ENCODE peak calls at places on chromosomes 4 and X, in four cellular contexts. U, V, W and O are unnamed samples.

GRCh38 chr4:122099896-122100295 is 52.2 kb upstream of the BLTP1 start:
- DNase-seq in U (no peak), V (peak; percentile 12), W (peak; percentile 70), O (peak; percentile 35)

GRCh38 chrX:1491851-1492349 is 39.2 kb upstream of the ASMTL start:
- DNase-seq in U (no peak), V (no peak), W (no peak), O (no peak)

GRCh38 chr4:77927991-77928925 is 65.6 kb downstream of the MRPL1 start:
- DNase-seq in U (no peak), V (no peak), W (peak; percentile 76), O (no peak)

GRCh38 chr4:180860136-180860720 is 1383.0 kb upstream of the TENM3 start:
- DNase-seq in U (no peak), V (no peak), W (no peak), O (no peak)

GRCh38 chrX:23742174-23742692 is 843 bp downstream of the ACOT9 start:
- DNase-seq in U (no peak), V (peak; percentile 37), W (peak; percentile 82), O (peak; percentile 25)

GRCh38 chrX:71184803-71185495 is 38.1 kb upstream of the GJB1 start:
- DNase-seq in U (no peak), V (no peak), W (no peak), O (no peak)

GRCh38 chr4:98749206-98749605 is 90.8 kb upstream of the TSPAN5 start:
- DNase-seq in U (no peak), V (no peak), W (no peak), O (no peak)

GRCh38 chr4:123265443-123265842 is 131.2 kb upstream of the SPRY1 start:
- DNase-seq in U (no peak), V (no peak), W (no peak), O (no peak)

GRCh38 chrX:10648608-10649007 is 28.2 kb upstream of the MID1 start:
- DNase-seq in U (no peak), V (no peak), W (peak; percentile 76), O (peak; percentile 42)

GRCh38 chr4:121714548-121714947 is 17.8 kb upstream of the ANXA5 start:
- DNase-seq in U (no peak), V (no peak), W (no peak), O (no peak)

GRCh38 chr4:123849495-123849894 is 452.9 kb downstream of the SPRY1 start:
- DNase-seq in U (no peak), V (no peak), W (no peak), O (no peak)

GRCh38 chrX:33339219-33339618 is 127.9 kb upstream of the DMD start:
- DNase-seq in U (no peak), V (no peak), W (peak; percentile 9), O (no peak)

GRCh38 chr4:105126311-105127153 is 20.1 kb upstream of the TET2 start:
- DNase-seq in U (no peak), V (no peak), W (peak; percentile 79), O (no peak)

GRCh38 chrX:3295731-3296130 is 50.7 kb downstream of the MXRA5 start:
- DNase-seq in U (no peak), V (no peak), W (no peak), O (no peak)

GRCh38 chr4:95638920-95639501 is 90.2 kb upstream of the UNC5C start:
- DNase-seq in U (no peak), V (no peak), W (peak; percentile 7), O (no peak)

GRCh38 chrX:72569786-72570185 is 2.9 kb downstream of the HDAC8 start:
- DNase-seq in U (no peak), V (no peak), W (peak; percentile 61), O (no peak)

GRCh38 chr4:186424745-186425144 is 130.6 kb downstream of the MTNR1A start:
- DNase-seq in U (no peak), V (no peak), W (no peak), O (no peak)

GRCh38 chr4:89739589-89739988 is 97.4 kb downstream of the SNCA start:
- DNase-seq in U (no peak), V (no peak), W (no peak), O (no peak)

GRCh38 chr4:1866095-1866755 is 5.0 kb upstream of the NSD2 start:
- DNase-seq in U (no peak), V (no peak), W (no peak), O (no peak)

GRCh38 chrX:443676-444210 is 57.0 kb upstream of the PPP2R3B start:
- DNase-seq in U (no peak), V (no peak), W (no peak), O (peak; percentile 38)

DNA sequence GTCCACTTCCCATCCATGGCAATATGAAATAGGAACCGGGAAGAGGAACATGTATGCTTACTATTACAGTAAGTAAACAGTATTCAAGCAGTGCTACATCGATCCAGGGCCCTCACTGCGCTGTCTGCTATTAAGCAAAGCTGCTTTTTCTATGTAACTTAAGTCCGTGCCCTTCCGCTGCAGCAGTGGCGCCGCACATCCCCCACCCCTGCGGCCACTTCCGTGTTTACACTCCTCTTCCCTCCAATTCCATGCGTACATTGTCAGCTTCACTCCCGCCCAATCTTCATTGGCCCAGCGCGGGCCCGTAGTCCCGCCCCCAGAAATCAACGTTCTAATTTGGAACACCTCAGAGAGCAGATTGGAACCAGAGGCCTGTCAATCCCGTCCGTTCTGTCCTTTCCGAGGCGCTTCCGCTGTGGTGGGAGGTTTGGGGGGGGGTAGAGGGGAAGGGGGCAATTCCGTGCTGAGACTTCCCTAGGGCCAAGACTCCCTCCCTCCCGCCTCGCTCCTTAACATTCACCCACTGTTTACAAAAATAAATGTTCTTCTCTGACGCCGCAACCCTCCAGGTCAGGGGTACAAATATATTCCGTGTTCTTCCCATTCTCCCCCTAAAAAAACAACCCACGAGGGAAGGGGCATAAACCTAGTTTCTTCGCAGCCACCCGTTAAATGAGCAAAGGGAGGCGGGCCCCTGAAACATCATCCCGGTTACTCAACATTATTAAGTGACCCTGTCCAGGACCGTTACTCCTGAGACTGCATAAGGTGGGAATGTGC is 67.4 kb downstream of the NOCT start:
- DNase-seq in U (peak; percentile 93), V (peak; percentile 92), W (peak; percentile 98), O (peak; percentile 95)
- TF ChIP-seq CTCF in U (no peak), V (no peak), W (no peak), O (no peak)

GRCh38 chr4:24867766-24868296 is 45.0 kb downstream of the CCDC149 start:
- DNase-seq in U (no peak), V (no peak), W (no peak), O (no peak)
- H3K36me3 ChIP-seq in U (peaks cover 77% of the 10 kb centered on the region), V (no peaks in the 10 kb centered on the region), W (no peaks in the 10 kb centered on the region), O (peaks cover 5% of the 10 kb centered on the region)

GRCh38 chr4:94571301-94571700 is 119.6 kb downstream of the PDLIM5 start:
- DNase-seq in U (no peak), V (no peak), W (no peak), O (no peak)
- TF ChIP-seq CTCF in U (no peak), V (no peak), W (no peak), O (no peak)

GRCh38 chr4:3179126-3179706 is 69.7 kb upstream of the MSANTD1 start:
- DNase-seq in U (no peak), V (no peak), W (peak; percentile 31), O (no peak)
- H3K36me3 ChIP-seq in U (peaks cover 86% of the 10 kb centered on the region), V (no peaks in the 10 kb centered on the region), W (peaks cover 8% of the 10 kb centered on the region), O (peaks cover 9% of the 10 kb centered on the region)

GRCh38 chr4:93791570-93792195 is 36.9 kb upstream of the ATOH1 start:
- DNase-seq in U (no peak), V (no peak), W (peak; percentile 62), O (no peak)

GRCh38 chr4:93786149-93786548 is 42.4 kb upstream of the ATOH1 start:
- DNase-seq in U (no peak), V (no peak), W (no peak), O (no peak)

GRCh38 chr4:93788712-93789111 is 39.8 kb upstream of the ATOH1 start:
- DNase-seq in U (no peak), V (no peak), W (peak; percentile 39), O (no peak)
- TF ChIP-seq CTCF in U (peak; percentile 28), V (peak; percentile 54), W (peak; percentile 29), O (peak; percentile 39)

GRCh38 chrX:8653956-8654355 is 78.0 kb downstream of the ANOS1 start:
- DNase-seq in U (no peak), V (no peak), W (no peak), O (no peak)
- H3K36me3 ChIP-seq in U (no peaks in the 10 kb centered on the region), V (no peaks in the 10 kb centered on the region), W (no peaks in the 10 kb centered on the region), O (no peaks in the 10 kb centered on the region)